ENCODE peak calls at places on chromosomes 7 and 10, in eight cellular contexts. T, I, D, S, Z, M, O and H are unnamed samples.

GRCh38 chr10:132654121-132654571 is 116.6 kb downstream of the INPP5A start:
- DNase-seq in T (no peak), I (no peak), D (no peak), S (no peak), Z (no peak), M (no peak), O (no peak), H (no peak)

GRCh38 chr7:16708980-16709379 is 44.6 kb upstream of the TSPAN13 start:
- DNase-seq in T (peak), I (no peak), D (peak), S (no peak), Z (no peak), M (no peak), O (no peak), H (no peak)

GRCh38 chr10:108393111-108393510 is 1228.6 kb upstream of the SORCS1 start:
- DNase-seq in T (no peak), I (no peak), D (peak), S (no peak), Z (no peak), M (no peak), O (no peak), H (no peak)

GRCh38 chr10:12945709-12946359 is 55.7 kb downstream of the CCDC3 start:
- DNase-seq in T (no peak), I (no peak), D (no peak), S (no peak), Z (no peak), M (no peak), O (no peak), H (no peak)

GRCh38 chr7:1675036-1675671 is 5.1 kb downstream of the ELFN1 start:
- DNase-seq in T (no peak), I (no peak), D (no peak), S (no peak), Z (peak), M (no peak), O (no peak), H (no peak)

GRCh38 chr7:10912077-10912476 is 61.6 kb upstream of the PHF14 start:
- DNase-seq in T (no peak), I (no peak), D (no peak), S (no peak), Z (no peak), M (no peak), O (no peak), H (no peak)

GRCh38 chr10:17273403-17273802 is 45.4 kb downstream of the VIM start:
- DNase-seq in T (peak), I (no peak), D (peak), S (no peak), Z (no peak), M (no peak), O (no peak), H (no peak)

GRCh38 chr7:28785002-28785995 is 172.8 kb downstream of the TRIL start:
- DNase-seq in T (no peak), I (no peak), D (no peak), S (no peak), Z (no peak), M (no peak), O (no peak), H (no peak)

GRCh38 chr10:47358457-47358856 is 10.3 kb downstream of the RBP3 start:
- DNase-seq in T (no peak), I (no peak), D (no peak), S (no peak), Z (no peak), M (no peak), O (no peak), H (no peak)

GRCh38 chr7:92720604-92721350 is 115.6 kb downstream of the CDK6 start:
- DNase-seq in T (no peak), I (no peak), D (no peak), S (no peak), Z (no peak), M (no peak), O (no peak), H (no peak)

GRCh38 chr10:20990604-20991003 is 93.5 kb upstream of the NEBL start:
- DNase-seq in T (no peak), I (no peak), D (peak), S (no peak), Z (no peak), M (no peak), O (no peak), H (no peak)

GRCh38 chr7:97025983-97026704 is 1.5 kb upstream of the DLX5 start:
- DNase-seq in T (no peak), I (no peak), D (no peak), S (no peak), Z (no peak), M (peak), O (no peak), H (peak)

GRCh38 chr7:114678116-114678515 is 243.8 kb upstream of the MDFIC start:
- DNase-seq in T (no peak), I (no peak), D (no peak), S (no peak), Z (no peak), M (no peak), O (no peak), H (no peak)

GRCh38 chr10:99859585-99859984 is 77.1 kb downstream of the ABCC2 start:
- DNase-seq in T (no peak), I (no peak), D (no peak), S (no peak), Z (no peak), M (no peak), O (no peak), H (no peak)

GRCh38 chr10:69839696-69840345 is 38.1 kb downstream of the COL13A1 start:
- DNase-seq in T (no peak), I (no peak), D (peak), S (no peak), Z (no peak), M (no peak), O (no peak), H (no peak)

GRCh38 chr7:105198223-105198622 is 184.2 kb downstream of the KMT2E start:
- DNase-seq in T (peak), I (no peak), D (peak), S (no peak), Z (no peak), M (no peak), O (no peak), H (peak)

GRCh38 chr7:43456200-43456599 is 126.7 kb upstream of the STK17A start:
- DNase-seq in T (no peak), I (no peak), D (no peak), S (no peak), Z (no peak), M (no peak), O (no peak), H (no peak)

GRCh38 chr7:23098460-23098859 is 7.1 kb upstream of the KLHL7 start:
- DNase-seq in T (no peak), I (no peak), D (no peak), S (no peak), Z (no peak), M (no peak), O (no peak), H (no peak)

GRCh38 chr7:154929006-154929726 is 73.8 kb downstream of the PAXIP1 start:
- DNase-seq in T (no peak), I (no peak), D (no peak), S (no peak), Z (no peak), M (no peak), O (no peak), H (no peak)

GRCh38 chr10:119667562-119668328 is 16.6 kb downstream of the BAG3 start:
- DNase-seq in T (peak), I (no peak), D (peak), S (peak), Z (no peak), M (no peak), O (no peak), H (peak)

GRCh38 chr10:61781969-61782403 is 119.3 kb downstream of the CABCOCO1 start:
- DNase-seq in T (no peak), I (peak), D (no peak), S (no peak), Z (no peak), M (no peak), O (no peak), H (no peak)

GRCh38 chr10:14670551-14671240 is 104.0 kb downstream of the FAM107B start:
- DNase-seq in T (no peak), I (no peak), D (no peak), S (no peak), Z (no peak), M (no peak), O (no peak), H (no peak)

GRCh38 chr7:157429001-157429679 is 92.3 kb downstream of the DNAJB6 start:
- DNase-seq in T (no peak), I (no peak), D (no peak), S (no peak), Z (no peak), M (no peak), O (no peak), H (no peak)